ENCODE peak calls at places on chromosomes 7 and 10, in seven cellular contexts. C is choroid plexus epithelial cell, F is endodermal cell, U is mucosa of descending colon, M is heart right ventricle, S is astrocyte of the spinal cord, I is stomach. G is an unnamed sample.

GRCh38 chr10:69222157-69223027 is 2.3 kb downstream of the HKDC1 start:
- DNase-seq in C (peak), F (peak), U (peak), M (no peak), S (peak), I (peak), G (no peak)

GRCh38 chr10:46090258-46090812 is 44.3 kb upstream of the MSMB start:
- DNase-seq in C (no peak), F (no peak), U (no peak), M (no peak), S (no peak), I (no peak), G (no peak)

GRCh38 chr10:13971586-13972475 is 358.9 kb downstream of the FRMD4A start:
- DNase-seq in C (peak), F (peak), U (no peak), M (no peak), S (peak), I (no peak), G (no peak)

GRCh38 chr7:41189866-41190265 is 513.0 kb downstream of the INHBA start:
- DNase-seq in C (peak), F (no peak), U (no peak), M (no peak), S (peak), I (no peak), G (peak)

GRCh38 chr10:13761490-13762091 is 174.8 kb downstream of the PRPF18 start:
- DNase-seq in C (no peak), F (no peak), U (no peak), M (no peak), S (no peak), I (no peak), G (no peak)

GRCh38 chr10:69848454-69848853 is 46.7 kb downstream of the COL13A1 start:
- DNase-seq in C (no peak), F (no peak), U (no peak), M (no peak), S (no peak), I (no peak), G (no peak)

GRCh38 chr10:133278577-133279265 is 2.1 kb upstream of the ADAM8 start:
- DNase-seq in C (peak), F (no peak), U (peak), M (no peak), S (peak), I (peak), G (no peak)

GRCh38 chr7:28507538-28508282 is 95.4 kb downstream of the CREB5 start:
- DNase-seq in C (no peak), F (no peak), U (no peak), M (no peak), S (no peak), I (no peak), G (no peak)

GRCh38 chr10:117419921-117420320 is 44.7 kb upstream of the PDZD8 start:
- DNase-seq in C (no peak), F (no peak), U (no peak), M (no peak), S (no peak), I (no peak), G (no peak)

GRCh38 chr10:3538850-3539531 is 246.0 kb downstream of the KLF6 start:
- DNase-seq in C (peak), F (peak), U (no peak), M (no peak), S (peak), I (peak), G (peak)

GRCh38 chr7:120806669-120807068 is 51.3 kb downstream of the TSPAN12 start:
- DNase-seq in C (peak), F (no peak), U (no peak), M (no peak), S (peak), I (no peak), G (no peak)

GRCh38 chr10:126092806-126093205 is 196.4 kb downstream of the FANK1 start:
- DNase-seq in C (peak), F (no peak), U (no peak), M (no peak), S (peak), I (no peak), G (no peak)

GRCh38 chr10:131943021-131943814 is 38.5 kb downstream of the BNIP3 start:
- DNase-seq in C (peak), F (peak), U (no peak), M (no peak), S (no peak), I (peak), G (no peak)

GRCh38 chr7:129168219-129168991 is 20.0 kb upstream of the SMO start:
- DNase-seq in C (no peak), F (peak), U (no peak), M (no peak), S (no peak), I (no peak), G (no peak)

GRCh38 chr10:79005126-79005820 is 63.5 kb upstream of the ZMIZ1 start:
- DNase-seq in C (no peak), F (no peak), U (no peak), M (no peak), S (no peak), I (no peak), G (no peak)

GRCh38 chr10:71127019-71127534 is 85.3 kb upstream of the UNC5B start:
- DNase-seq in C (no peak), F (no peak), U (no peak), M (no peak), S (no peak), I (no peak), G (no peak)

GRCh38 chr7:50309130-50309478 is 4.6 kb downstream of the IKZF1 start:
- DNase-seq in C (no peak), F (no peak), U (no peak), M (no peak), S (no peak), I (no peak), G (no peak)

DNA sequence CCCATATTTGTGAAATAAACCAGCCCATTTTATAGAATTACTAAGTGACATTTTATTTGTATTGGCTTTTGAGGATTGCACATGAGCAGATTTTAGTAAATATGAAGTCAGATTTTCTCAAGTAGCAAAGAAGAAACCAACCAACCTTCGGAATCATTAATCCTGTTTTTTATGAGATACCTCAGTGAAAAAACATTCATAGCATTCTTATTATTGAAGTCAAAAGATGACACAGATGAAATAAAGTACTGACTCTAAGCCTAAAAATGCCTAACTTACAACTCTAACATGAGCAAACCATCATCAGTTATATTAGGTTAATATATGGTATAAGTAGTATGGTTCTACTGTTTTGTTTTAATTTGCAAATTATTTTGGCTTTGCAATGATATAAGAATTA is 59.9 kb upstream of the AGBL3 start:
- DNase-seq in C (no peak), F (no peak), U (no peak), M (no peak), S (no peak), I (no peak), G (no peak)
- TF ChIP-seq CTCF in C (no peak), F (no peak), U (no peak), M (no peak), S (no peak), I (no peak), G (no peak)

GRCh38 chr7:98107313-98107691 is 640 bp downstream of the LMTK2 start:
- DNase-seq in C (peak), F (no peak), U (peak), M (no peak), S (no peak), I (peak), G (no peak)

GRCh38 chr7:98106647-98107312 is at the start of gene LMTK2:
- DNase-seq in C (peak), F (peak), U (peak), M (peak), S (peak), I (peak), G (peak)

GRCh38 chr7:98102170-98102569 is 4.5 kb upstream of the LMTK2 start:
- DNase-seq in C (no peak), F (no peak), U (no peak), M (no peak), S (no peak), I (no peak), G (no peak)

GRCh38 chr7:98110249-98111022 is 3.8 kb downstream of the LMTK2 start:
- DNase-seq in C (peak), F (no peak), U (peak), M (no peak), S (no peak), I (peak), G (no peak)

DNA sequence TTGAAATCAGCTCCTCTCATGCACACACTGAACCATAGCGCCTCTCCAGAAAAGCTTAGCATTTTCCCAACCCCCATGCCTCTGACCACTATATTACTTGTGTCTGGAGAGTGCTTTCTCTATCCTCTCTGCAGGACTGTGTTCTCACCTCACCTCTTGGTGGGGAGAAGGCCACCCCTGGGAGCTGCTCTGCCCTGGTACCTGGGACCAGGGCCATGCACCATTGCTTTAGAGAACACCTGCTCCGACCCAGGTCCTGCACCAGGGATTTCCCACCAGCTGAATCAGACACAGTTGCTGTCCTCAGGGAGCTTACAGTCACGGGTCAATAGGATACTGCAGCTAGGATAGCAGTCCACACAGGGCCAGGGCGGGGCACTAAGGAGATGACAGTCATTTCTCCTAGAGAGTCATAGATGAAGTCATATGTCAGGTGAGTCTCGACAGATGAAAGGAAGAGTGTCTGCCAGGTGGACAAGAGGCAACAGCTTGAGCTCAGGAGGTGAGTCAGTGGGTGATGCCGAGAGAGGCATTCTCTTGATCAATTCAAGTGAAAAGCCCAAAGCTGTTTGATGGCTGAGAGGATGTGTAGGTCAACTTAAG is 619 bp upstream of the LMTK2 start:
- DNase-seq in C (no peak), F (no peak), U (peak), M (no peak), S (no peak), I (no peak), G (no peak)
- TF ChIP-seq CTCF in C (no peak), F (no peak), U (no peak), M (no peak), S (no peak), I (no peak), G (no peak)

DNA sequence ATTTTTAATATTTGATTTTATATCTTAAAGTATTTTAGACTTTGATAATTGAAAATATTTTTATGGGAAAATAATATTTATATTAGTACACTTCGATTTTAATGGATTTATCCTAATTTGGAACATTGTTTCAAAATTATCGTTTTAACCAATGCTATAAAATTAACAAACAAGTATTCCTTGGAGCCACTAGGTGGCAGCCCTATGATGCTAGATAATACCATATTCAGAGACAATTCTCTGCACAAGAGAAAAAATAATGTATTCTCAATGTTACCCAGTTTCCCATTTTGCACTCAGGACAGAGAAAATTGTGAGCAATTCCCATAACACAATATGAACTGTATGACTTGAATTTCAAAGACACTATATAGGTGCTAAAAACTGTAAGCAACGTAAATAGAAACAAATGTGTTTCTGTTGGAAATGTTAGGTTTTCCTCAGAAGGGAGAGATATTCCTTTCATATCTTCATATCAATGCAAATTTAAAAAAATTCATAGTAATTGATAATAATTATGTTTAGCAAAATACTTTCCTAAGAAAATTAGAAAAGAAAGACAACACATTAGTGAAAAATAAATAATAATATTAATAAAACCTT is 237.8 kb downstream of the SEMA3E start:
- DNase-seq in C (peak), F (peak), U (no peak), M (no peak), S (peak), I (peak), G (peak)
- TF ChIP-seq CTCF in C (peak), F (peak), U (no peak), M (peak), S (peak), I (no peak), G (peak)

DNA sequence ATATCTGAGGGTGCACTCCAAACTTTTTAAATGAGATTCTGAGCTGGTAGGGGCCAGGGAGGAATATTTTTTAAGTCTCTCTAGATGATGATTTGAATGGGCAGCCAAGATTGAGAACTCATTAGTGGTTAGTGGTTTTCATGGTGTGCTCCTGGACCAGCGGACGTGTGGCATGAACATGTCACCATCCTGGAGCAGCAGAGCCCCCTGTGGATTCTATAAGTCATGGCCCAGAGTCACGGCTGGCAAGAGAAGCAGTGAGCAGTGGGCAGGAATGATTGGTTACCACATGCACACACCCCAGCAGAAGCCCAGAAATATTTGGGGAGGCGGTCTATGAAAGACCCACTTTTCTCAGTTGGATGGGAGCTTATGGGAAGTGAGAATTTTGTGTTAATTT is 21.2 kb upstream of the UCN3 start:
- DNase-seq in C (peak), F (no peak), U (no peak), M (no peak), S (peak), I (no peak), G (no peak)
- TF ChIP-seq CTCF in C (peak), F (no peak), U (no peak), M (peak), S (no peak), I (no peak), G (no peak)

DNA sequence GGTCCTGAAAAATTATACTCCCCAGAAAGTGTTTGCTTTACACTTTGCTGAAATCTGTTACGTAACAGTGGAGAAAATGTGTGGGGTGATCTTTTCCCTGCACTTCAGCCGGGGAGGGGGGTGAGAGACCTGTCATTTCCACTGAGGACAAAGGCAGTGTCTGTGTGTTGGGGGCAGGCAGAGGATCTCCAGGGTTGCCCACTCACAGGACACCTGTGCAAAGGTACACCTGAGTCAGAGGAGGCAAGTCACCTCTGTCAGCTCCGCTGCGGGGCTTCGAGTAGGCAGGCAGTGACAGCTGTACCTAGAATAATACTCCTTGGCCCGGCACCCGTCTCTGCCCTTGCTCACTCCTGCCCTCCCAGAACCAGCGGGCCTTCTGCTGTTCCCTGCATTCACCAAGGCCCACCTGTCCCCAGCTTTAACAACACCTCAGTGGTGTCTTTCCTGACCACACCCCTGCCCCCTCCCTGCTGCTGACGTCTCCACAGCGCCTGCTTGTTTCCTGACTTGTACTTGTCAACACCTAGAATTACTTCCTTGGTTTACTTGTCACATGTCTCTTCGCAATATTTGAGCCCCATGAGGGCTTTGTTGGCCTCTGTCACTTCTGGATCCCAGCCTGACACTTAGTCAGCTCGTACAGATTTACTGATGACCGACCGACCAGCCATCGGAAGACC is 159.2 kb downstream of the NEURL1 start:
- DNase-seq in C (no peak), F (no peak), U (peak), M (no peak), S (no peak), I (no peak), G (no peak)
- TF ChIP-seq CTCF in C (no peak), F (no peak), U (no peak), M (no peak), S (no peak), I (no peak), G (no peak)

GRCh38 chr10:93075369-93076221 is 1.9 kb downstream of the CYP26A1 start:
- DNase-seq in C (no peak), F (no peak), U (no peak), M (no peak), S (no peak), I (no peak), G (no peak)

GRCh38 chr10:93074597-93075368 is 1.1 kb downstream of the CYP26A1 start:
- DNase-seq in C (no peak), F (peak), U (no peak), M (no peak), S (no peak), I (no peak), G (no peak)

GRCh38 chr10:93073539-93074136 is at the start of gene CYP26A1:
- DNase-seq in C (no peak), F (peak), U (no peak), M (no peak), S (no peak), I (no peak), G (no peak)

GRCh38 chr10:93072713-93073538 is 767 bp upstream of the CYP26A1 start:
- DNase-seq in C (no peak), F (peak), U (no peak), M (no peak), S (no peak), I (no peak), G (no peak)

GRCh38 chr10:93074137-93074596 is 474 bp downstream of the CYP26A1 start:
- DNase-seq in C (no peak), F (peak), U (no peak), M (no peak), S (no peak), I (no peak), G (no peak)
- TF ChIP-seq CTCF in C (peak), F (no peak), U (no peak), M (no peak), S (peak), I (no peak), G (no peak)

GRCh38 chr7:55078465-55079372 is 59.9 kb downstream of the EGFR start:
- DNase-seq in C (no peak), F (peak), U (peak), M (no peak), S (no peak), I (peak), G (no peak)
- TF ChIP-seq CTCF in C (no peak), F (no peak), U (no peak), M (no peak), S (no peak), I (no peak), G (no peak)

GRCh38 chr7:111841596-111842209 is 279.4 kb upstream of the IMMP2L start:
- DNase-seq in C (no peak), F (no peak), U (no peak), M (no peak), S (no peak), I (no peak), G (no peak)

GRCh38 chr7:111844904-111845662 is 282.8 kb upstream of the IMMP2L start:
- DNase-seq in C (no peak), F (no peak), U (no peak), M (no peak), S (no peak), I (no peak), G (no peak)

GRCh38 chr7:111842489-111842888 is 280.2 kb upstream of the IMMP2L start:
- DNase-seq in C (no peak), F (peak), U (no peak), M (no peak), S (no peak), I (no peak), G (no peak)

GRCh38 chr7:111846900-111847299 is 284.6 kb upstream of the IMMP2L start:
- DNase-seq in C (peak), F (no peak), U (no peak), M (no peak), S (no peak), I (no peak), G (no peak)

GRCh38 chr7:111845853-111846252 is 283.6 kb upstream of the IMMP2L start:
- DNase-seq in C (no peak), F (no peak), U (no peak), M (no peak), S (no peak), I (no peak), G (no peak)
- TF ChIP-seq CTCF in C (no peak), F (no peak), U (no peak), M (no peak), S (no peak), I (no peak), G (no peak)

G was measured in AG09319.